ENCODE peak calls at places on chromosomes 7 and 10, in eight cellular contexts. One of them, this sample, is unnamed.
A peak's percentile ranks its signal among the peaks of the same experiment; 100 is the strongest.

GRCh38 chr10:64379898-64380297 is 858.7 kb downstream of the REEP3 start:
- DNase-seq in GM06990: no peak
- DNase-seq in Caco-2: peak; percentile 68
- DNase-seq in epithelial cell of esophagus: no peak
- DNase-seq in fibroblast of lung: no peak
- DNase-seq in astrocyte of the spinal cord: no peak
- DNase-seq in cardiac fibroblast: no peak
- DNase-seq in GM23338: peak; percentile 21
- DNase-seq in this sample: no peak

GRCh38 chr10:110993024-110993693 is 73.8 kb downstream of the SHOC2 start:
- DNase-seq in GM06990: no peak
- DNase-seq in Caco-2: no peak
- DNase-seq in epithelial cell of esophagus: peak; percentile 77
- DNase-seq in fibroblast of lung: peak; percentile 85
- DNase-seq in astrocyte of the spinal cord: peak; percentile 90
- DNase-seq in cardiac fibroblast: peak; percentile 56
- DNase-seq in GM23338: no peak
- DNase-seq in this sample: no peak

GRCh38 chr10:79411546-79412495 is 33.6 kb downstream of the ZCCHC24 start:
- DNase-seq in GM06990: no peak
- DNase-seq in Caco-2: no peak
- DNase-seq in epithelial cell of esophagus: no peak
- DNase-seq in fibroblast of lung: no peak
- DNase-seq in astrocyte of the spinal cord: no peak
- DNase-seq in cardiac fibroblast: no peak
- DNase-seq in GM23338: no peak
- DNase-seq in this sample: no peak

GRCh38 chr10:131815366-131816156 is 85.2 kb upstream of the PPP2R2D start:
- DNase-seq in GM06990: no peak
- DNase-seq in Caco-2: no peak
- DNase-seq in epithelial cell of esophagus: no peak
- DNase-seq in fibroblast of lung: no peak
- DNase-seq in astrocyte of the spinal cord: no peak
- DNase-seq in cardiac fibroblast: no peak
- DNase-seq in GM23338: no peak
- DNase-seq in this sample: no peak

GRCh38 chr10:16989826-16990293 is 139.8 kb downstream of the CUBN start:
- DNase-seq in GM06990: no peak
- DNase-seq in Caco-2: no peak
- DNase-seq in epithelial cell of esophagus: no peak
- DNase-seq in fibroblast of lung: no peak
- DNase-seq in astrocyte of the spinal cord: peak; percentile 77
- DNase-seq in cardiac fibroblast: no peak
- DNase-seq in GM23338: peak; percentile 62
- DNase-seq in this sample: no peak

GRCh38 chr7:79923953-79924352 is 210.7 kb upstream of the GNAI1 start:
- DNase-seq in GM06990: no peak
- DNase-seq in Caco-2: no peak
- DNase-seq in epithelial cell of esophagus: peak; percentile 46
- DNase-seq in fibroblast of lung: peak; percentile 59
- DNase-seq in astrocyte of the spinal cord: peak; percentile 3
- DNase-seq in cardiac fibroblast: no peak
- DNase-seq in GM23338: no peak
- DNase-seq in this sample: no peak

GRCh38 chr10:125145636-125146035 is 14.7 kb downstream of the CTBP2 start:
- DNase-seq in GM06990: no peak
- DNase-seq in Caco-2: no peak
- DNase-seq in epithelial cell of esophagus: no peak
- DNase-seq in fibroblast of lung: no peak
- DNase-seq in astrocyte of the spinal cord: no peak
- DNase-seq in cardiac fibroblast: no peak
- DNase-seq in GM23338: no peak
- DNase-seq in this sample: no peak

GRCh38 chr10:83682399-83682798 is 456.9 kb upstream of the GHITM start:
- DNase-seq in GM06990: no peak
- DNase-seq in Caco-2: no peak
- DNase-seq in epithelial cell of esophagus: no peak
- DNase-seq in fibroblast of lung: no peak
- DNase-seq in astrocyte of the spinal cord: no peak
- DNase-seq in cardiac fibroblast: no peak
- DNase-seq in GM23338: no peak
- DNase-seq in this sample: no peak

GRCh38 chr7:116180302-116180701 is 30.0 kb upstream of the TES start:
- DNase-seq in GM06990: no peak
- DNase-seq in Caco-2: peak; percentile 47
- DNase-seq in epithelial cell of esophagus: peak; percentile 70
- DNase-seq in fibroblast of lung: peak; percentile 74
- DNase-seq in astrocyte of the spinal cord: peak; percentile 73
- DNase-seq in cardiac fibroblast: peak; percentile 79
- DNase-seq in GM23338: peak; percentile 81
- DNase-seq in this sample: no peak

GRCh38 chr10:76415559-76415958 is 984.1 kb downstream of the LRMDA start:
- DNase-seq in GM06990: no peak
- DNase-seq in Caco-2: no peak
- DNase-seq in epithelial cell of esophagus: no peak
- DNase-seq in fibroblast of lung: no peak
- DNase-seq in astrocyte of the spinal cord: no peak
- DNase-seq in cardiac fibroblast: no peak
- DNase-seq in GM23338: no peak
- DNase-seq in this sample: no peak

GRCh38 chr7:31100870-31101269 is 48.8 kb downstream of the ADCYAP1R1 start:
- DNase-seq in GM06990: no peak
- DNase-seq in Caco-2: peak; percentile 6
- DNase-seq in epithelial cell of esophagus: no peak
- DNase-seq in fibroblast of lung: no peak
- DNase-seq in astrocyte of the spinal cord: no peak
- DNase-seq in cardiac fibroblast: no peak
- DNase-seq in GM23338: no peak
- DNase-seq in this sample: peak; percentile 19

GRCh38 chr10:1395025-1395981 is 339.1 kb downstream of the WDR37 start:
- DNase-seq in GM06990: no peak
- DNase-seq in Caco-2: no peak
- DNase-seq in epithelial cell of esophagus: no peak
- DNase-seq in fibroblast of lung: no peak
- DNase-seq in astrocyte of the spinal cord: no peak
- DNase-seq in cardiac fibroblast: no peak
- DNase-seq in GM23338: no peak
- DNase-seq in this sample: peak; percentile 45

GRCh38 chr10:22427890-22428571 is 82.7 kb downstream of the SPAG6 start:
- DNase-seq in GM06990: no peak
- DNase-seq in Caco-2: no peak
- DNase-seq in epithelial cell of esophagus: peak; percentile 88
- DNase-seq in fibroblast of lung: peak; percentile 97
- DNase-seq in astrocyte of the spinal cord: peak; percentile 88
- DNase-seq in cardiac fibroblast: peak; percentile 84
- DNase-seq in GM23338: no peak
- DNase-seq in this sample: no peak

GRCh38 chr7:108568801-108569380 is 615 bp downstream of the THAP5 start:
- DNase-seq in GM06990: no peak
- DNase-seq in Caco-2: no peak
- DNase-seq in epithelial cell of esophagus: no peak
- DNase-seq in fibroblast of lung: no peak
- DNase-seq in astrocyte of the spinal cord: no peak
- DNase-seq in cardiac fibroblast: no peak
- DNase-seq in GM23338: no peak
- DNase-seq in this sample: no peak

GRCh38 chr10:129389194-129389593 is 77.8 kb upstream of the MGMT start:
- DNase-seq in GM06990: no peak
- DNase-seq in Caco-2: no peak
- DNase-seq in epithelial cell of esophagus: no peak
- DNase-seq in fibroblast of lung: no peak
- DNase-seq in astrocyte of the spinal cord: no peak
- DNase-seq in cardiac fibroblast: no peak
- DNase-seq in GM23338: no peak
- DNase-seq in this sample: no peak

GRCh38 chr10:89534826-89535166 is 598 bp downstream of the SLC16A12 start:
- DNase-seq in GM06990: no peak
- DNase-seq in Caco-2: no peak
- DNase-seq in epithelial cell of esophagus: no peak
- DNase-seq in fibroblast of lung: no peak
- DNase-seq in astrocyte of the spinal cord: no peak
- DNase-seq in cardiac fibroblast: no peak
- DNase-seq in GM23338: no peak
- DNase-seq in this sample: no peak
- H3K4me3 ChIP-seq in GM06990: no peak overlapping the region
- H3K4me3 ChIP-seq in Caco-2: no peak overlapping the region
- H3K4me3 ChIP-seq in epithelial cell of esophagus: peak overlapping the region; percentile 38
- H3K4me3 ChIP-seq in fibroblast of lung: peak overlapping the region; percentile 60
- H3K4me3 ChIP-seq in astrocyte of the spinal cord: peak overlapping the region; percentile 57
- H3K4me3 ChIP-seq in cardiac fibroblast: peak overlapping the region; percentile 52
- H3K4me3 ChIP-seq in GM23338: peak overlapping the region; percentile 67
- H3K4me3 ChIP-seq in this sample: peak overlapping the region; percentile 76

DNA sequence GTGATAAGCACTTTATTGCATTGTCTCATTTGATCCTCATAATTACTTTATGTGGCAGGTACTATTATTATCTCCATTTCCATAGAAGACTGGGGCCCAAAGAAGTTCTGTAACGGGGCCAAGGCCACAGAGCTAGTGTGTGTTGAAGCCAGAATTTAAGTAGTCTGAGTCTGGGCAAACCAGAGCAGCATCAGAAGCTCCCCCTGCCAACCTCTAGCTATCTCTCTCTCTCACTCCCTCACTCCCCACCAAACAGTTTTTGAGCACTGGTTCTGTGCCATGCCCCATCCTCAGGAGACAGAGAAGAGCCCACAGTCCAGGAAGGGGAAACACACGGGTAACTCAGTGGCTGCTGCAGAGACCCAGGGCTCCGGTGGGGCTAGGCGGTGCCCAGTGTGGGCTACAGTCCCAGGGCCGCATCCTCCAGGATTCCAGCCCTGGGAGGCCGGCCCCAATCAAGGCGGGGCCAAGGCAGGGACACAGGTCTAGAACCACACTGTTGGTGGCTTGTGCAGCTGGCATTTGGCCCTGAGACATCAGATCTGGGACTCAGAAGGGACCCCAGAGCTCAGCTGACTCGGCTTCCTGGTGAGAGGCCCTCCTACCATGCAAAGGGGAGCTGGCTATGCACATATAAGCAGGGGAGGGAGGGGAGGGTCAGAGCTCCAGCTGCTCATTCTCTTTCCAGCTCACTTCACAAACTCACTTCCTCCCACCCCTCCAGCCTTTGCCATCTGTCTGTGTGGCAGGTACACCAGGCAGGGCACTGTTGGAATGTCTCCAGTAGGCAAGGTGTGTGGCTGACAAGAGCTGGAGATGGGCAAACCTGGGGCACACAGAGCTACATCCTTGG is 34.4 kb downstream of the COL13A1 start:
- DNase-seq in GM06990: no peak
- DNase-seq in Caco-2: no peak
- DNase-seq in epithelial cell of esophagus: no peak
- DNase-seq in fibroblast of lung: no peak
- DNase-seq in astrocyte of the spinal cord: no peak
- DNase-seq in cardiac fibroblast: no peak
- DNase-seq in GM23338: no peak
- DNase-seq in this sample: no peak
- H3K4me3 ChIP-seq in GM06990: no peak overlapping the region
- H3K4me3 ChIP-seq in Caco-2: no peak overlapping the region
- H3K4me3 ChIP-seq in epithelial cell of esophagus: no peak overlapping the region
- H3K4me3 ChIP-seq in fibroblast of lung: no peak overlapping the region
- H3K4me3 ChIP-seq in astrocyte of the spinal cord: no peak overlapping the region
- H3K4me3 ChIP-seq in cardiac fibroblast: no peak overlapping the region
- H3K4me3 ChIP-seq in GM23338: no peak overlapping the region
- H3K4me3 ChIP-seq in this sample: no peak overlapping the region

GRCh38 chr10:8725343-8725742 is 670.9 kb downstream of the GATA3 start:
- DNase-seq in GM06990: no peak
- DNase-seq in Caco-2: no peak
- DNase-seq in epithelial cell of esophagus: no peak
- DNase-seq in fibroblast of lung: no peak
- DNase-seq in astrocyte of the spinal cord: no peak
- DNase-seq in cardiac fibroblast: no peak
- DNase-seq in GM23338: no peak
- DNase-seq in this sample: no peak
- H3K4me3 ChIP-seq in GM06990: no peak overlapping the region
- H3K4me3 ChIP-seq in Caco-2: no peak overlapping the region
- H3K4me3 ChIP-seq in epithelial cell of esophagus: no peak overlapping the region
- H3K4me3 ChIP-seq in fibroblast of lung: no peak overlapping the region
- H3K4me3 ChIP-seq in astrocyte of the spinal cord: no peak overlapping the region
- H3K4me3 ChIP-seq in cardiac fibroblast: no peak overlapping the region
- H3K4me3 ChIP-seq in GM23338: no peak overlapping the region
- H3K4me3 ChIP-seq in this sample: no peak overlapping the region

DNA sequence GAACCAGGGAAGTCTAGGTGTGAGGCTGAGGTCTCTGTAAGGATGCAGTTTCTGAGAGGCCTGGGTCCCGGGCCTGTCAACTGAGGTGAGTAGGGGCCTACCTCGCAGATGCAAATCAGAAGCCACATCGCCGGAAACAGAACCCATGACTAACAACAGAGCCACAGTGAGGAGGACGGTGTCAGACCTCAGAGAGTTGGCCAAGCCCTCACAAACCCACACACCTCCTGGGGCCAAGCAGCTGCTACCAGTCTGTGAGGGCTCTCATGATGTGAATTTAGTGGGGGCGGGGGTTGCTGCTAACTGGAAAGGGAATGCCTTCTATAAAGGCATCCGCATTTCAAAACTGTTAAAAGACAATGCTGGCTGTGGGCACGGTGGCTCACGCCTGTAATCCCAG is 103.0 kb downstream of the COBL start:
- DNase-seq in GM06990: no peak
- DNase-seq in Caco-2: no peak
- DNase-seq in epithelial cell of esophagus: no peak
- DNase-seq in fibroblast of lung: no peak
- DNase-seq in astrocyte of the spinal cord: no peak
- DNase-seq in cardiac fibroblast: no peak
- DNase-seq in GM23338: no peak
- DNase-seq in this sample: no peak
- H3K4me3 ChIP-seq in GM06990: no peak overlapping the region
- H3K4me3 ChIP-seq in Caco-2: no peak overlapping the region
- H3K4me3 ChIP-seq in epithelial cell of esophagus: no peak overlapping the region
- H3K4me3 ChIP-seq in fibroblast of lung: no peak overlapping the region
- H3K4me3 ChIP-seq in astrocyte of the spinal cord: no peak overlapping the region
- H3K4me3 ChIP-seq in cardiac fibroblast: no peak overlapping the region
- H3K4me3 ChIP-seq in GM23338: no peak overlapping the region
- H3K4me3 ChIP-seq in this sample: no peak overlapping the region

GRCh38 chr7:149161241-149161848 is 14.1 kb downstream of the ZNF398 start:
- DNase-seq in GM06990: no peak
- DNase-seq in Caco-2: no peak
- DNase-seq in epithelial cell of esophagus: peak; percentile 33
- DNase-seq in fibroblast of lung: no peak
- DNase-seq in astrocyte of the spinal cord: no peak
- DNase-seq in cardiac fibroblast: no peak
- DNase-seq in GM23338: no peak
- DNase-seq in this sample: no peak
- H3K4me3 ChIP-seq in GM06990: no peak overlapping the region
- H3K4me3 ChIP-seq in Caco-2: no peak overlapping the region
- H3K4me3 ChIP-seq in epithelial cell of esophagus: no peak overlapping the region
- H3K4me3 ChIP-seq in fibroblast of lung: no peak overlapping the region
- H3K4me3 ChIP-seq in astrocyte of the spinal cord: no peak overlapping the region
- H3K4me3 ChIP-seq in cardiac fibroblast: no peak overlapping the region
- H3K4me3 ChIP-seq in GM23338: no peak overlapping the region
- H3K4me3 ChIP-seq in this sample: no peak overlapping the region

This sample was measured in coronary artery.